ENCODE peak calls at places on chromosomes 3 and 15, in six cellular contexts. T is ureter, N is NCI-H69, E is type B pancreatic cell, J is NCI-H1105 treated with DMSO at 0.1 percent for 48 hours, W is NCI-H1092 treated with DMSO at 0.1 percent for 48 hours. D is an unnamed sample.

GRCh38 chr3:75906555-75907112 is 121.3 kb upstream of the ZNF717 start:
- DNase-seq in T (no peak), N (peak; percentile 81), E (peak; percentile 73), J (peak; percentile 41), W (peak; percentile 43), D (no peak)

GRCh38 chr3:195829897-195830254 is 18.1 kb upstream of the MUC4 start:
- DNase-seq in T (no peak), N (no peak), E (no peak), J (no peak), W (no peak), D (no peak)

GRCh38 chr3:64939747-64940450 is 252.1 kb upstream of the ADAMTS9 start:
- DNase-seq in T (no peak), N (no peak), E (no peak), J (no peak), W (no peak), D (no peak)

GRCh38 chr3:22928716-22929115 is 274.4 kb upstream of the UBE2E2 start:
- DNase-seq in T (no peak), N (no peak), E (no peak), J (no peak), W (no peak), D (no peak)

GRCh38 chr15:98071786-98072185 is 111.3 kb downstream of the ARRDC4 start:
- DNase-seq in T (no peak), N (no peak), E (no peak), J (no peak), W (no peak), D (no peak)

GRCh38 chr3:106428565-106428994 is 559.8 kb upstream of the CBLB start:
- DNase-seq in T (no peak), N (peak; percentile 9), E (no peak), J (no peak), W (no peak), D (no peak)

GRCh38 chr3:127049390-127049789 is 66.5 kb downstream of the PLXNA1 start:
- DNase-seq in T (no peak), N (no peak), E (no peak), J (no peak), W (no peak), D (no peak)

GRCh38 chr3:28322464-28322863 is 26.1 kb upstream of the ZCWPW2 start:
- DNase-seq in T (no peak), N (no peak), E (no peak), J (no peak), W (no peak), D (no peak)

GRCh38 chr3:156373095-156373494 is 181.8 kb downstream of the SSR3 start:
- DNase-seq in T (no peak), N (no peak), E (no peak), J (no peak), W (no peak), D (no peak)

GRCh38 chr3:189267981-189268613 is 96.3 kb downstream of the TPRG1 start:
- DNase-seq in T (no peak), N (peak; percentile 66), E (no peak), J (no peak), W (no peak), D (no peak)

GRCh38 chr15:51379390-51379789 is 37.9 kb downstream of the GLDN start:
- DNase-seq in T (no peak), N (no peak), E (no peak), J (no peak), W (no peak), D (no peak)

GRCh38 chr3:101611023-101611422 is 37.0 kb downstream of the PCNP start:
- DNase-seq in T (no peak), N (no peak), E (no peak), J (no peak), W (no peak), D (no peak)

GRCh38 chr3:52036829-52037228 is 19.5 kb downstream of the DUSP7 start:
- DNase-seq in T (no peak), N (peak; percentile 36), E (no peak), J (no peak), W (no peak), D (no peak)

GRCh38 chr3:45915518-45916231 is 27.6 kb upstream of the CXCR6 start:
- DNase-seq in T (no peak), N (peak; percentile 24), E (no peak), J (no peak), W (no peak), D (no peak)

GRCh38 chr3:150274372-150274771 is 133.7 kb upstream of the TSC22D2 start:
- DNase-seq in T (no peak), N (no peak), E (no peak), J (peak; percentile 20), W (no peak), D (no peak)

GRCh38 chr15:85500060-85500708 is 119.8 kb downstream of the AKAP13 start:
- DNase-seq in T (no peak), N (no peak), E (no peak), J (no peak), W (no peak), D (no peak)

GRCh38 chr3:71423151-71423906 is 160.2 kb downstream of the FOXP1 start:
- DNase-seq in T (no peak), N (peak; percentile 95), E (no peak), J (peak; percentile 69), W (peak; percentile 27), D (no peak)

GRCh38 chr15:76333720-76334437 is 2.7 kb upstream of the ISL2 start:
- DNase-seq in T (no peak), N (no peak), E (no peak), J (no peak), W (no peak), D (no peak)

GRCh38 chr3:52893723-52894122 is 3.6 kb downstream of the STIMATE start:
- DNase-seq in T (no peak), N (no peak), E (no peak), J (no peak), W (no peak), D (peak; percentile 89)

GRCh38 chr3:73550011-73550410 is 74.7 kb downstream of the PDZRN3 start:
- DNase-seq in T (no peak), N (no peak), E (no peak), J (no peak), W (no peak), D (no peak)

GRCh38 chr3:14425574-14426304 is 23.3 kb downstream of the SLC6A6 start:
- DNase-seq in T (no peak), N (peak; percentile 91), E (no peak), J (no peak), W (no peak), D (no peak)

GRCh38 chr3:152388631-152389030 is 119.9 kb downstream of the MBNL1 start:
- DNase-seq in T (no peak), N (no peak), E (no peak), J (no peak), W (no peak), D (no peak)

GRCh38 chr3:71016141-71016845 is 567.2 kb downstream of the FOXP1 start:
- DNase-seq in T (no peak), N (no peak), E (no peak), J (no peak), W (no peak), D (no peak)

GRCh38 chr15:52010633-52011595 is 8.1 kb upstream of the MAPK6 start:
- DNase-seq in T (peak; percentile 54), N (peak; percentile 17), E (no peak), J (peak; percentile 12), W (peak; percentile 62), D (no peak)

GRCh38 chr3:129310111-129310601 is 31.5 kb downstream of the HMCES start:
- DNase-seq in T (no peak), N (no peak), E (no peak), J (peak; percentile 41), W (no peak), D (no peak)

GRCh38 chr3:15804553-15805095 is 6.8 kb upstream of the ANKRD28 start:
- DNase-seq in T (no peak), N (no peak), E (no peak), J (no peak), W (no peak), D (no peak)

GRCh38 chr3:160720123-160720746 is 35.8 kb upstream of the PPM1L start:
- DNase-seq in T (no peak), N (no peak), E (no peak), J (no peak), W (no peak), D (no peak)

GRCh38 chr15:51193526-51193925 is 98.8 kb upstream of the TNFAIP8L3 start:
- DNase-seq in T (no peak), N (no peak), E (no peak), J (no peak), W (no peak), D (no peak)

GRCh38 chr3:185527364-185527763 is 25.0 kb downstream of the LIPH start:
- DNase-seq in T (no peak), N (no peak), E (no peak), J (no peak), W (no peak), D (no peak)

GRCh38 chr15:73996939-73997338 is 2.4 kb downstream of the PML start:
- DNase-seq in T (no peak), N (no peak), E (no peak), J (no peak), W (no peak), D (no peak)

GRCh38 chr3:32937331-32937730 is 14.1 kb upstream of the CCR4 start:
- DNase-seq in T (no peak), N (peak; percentile 54), E (no peak), J (no peak), W (no peak), D (no peak)

GRCh38 chr3:124636863-124637296 is 93.4 kb upstream of the UMPS start:
- DNase-seq in T (no peak), N (no peak), E (no peak), J (no peak), W (no peak), D (no peak)

D was measured in left lobe of liver.